ENCODE peak calls at places on chromosomes 7 and 10, in seven cellular contexts. W is heart left ventricle, I is MM.1S, C is IMR-90, V is neuronal stem cell, J is psoas muscle, E is transverse colon. H is an unnamed sample.

GRCh38 chr10:34933676-34934075 is 118.6 kb upstream of the PARD3 start:
- DNase-seq in W (peak; percentile 75), I (no peak), C (no peak), V (no peak), J (peak; percentile 78), E (no peak), H (no peak)

GRCh38 chr7:25196132-25196896 is 32.0 kb downstream of the NPVF start:
- DNase-seq in W (no peak), I (no peak), C (no peak), V (no peak), J (no peak), E (peak; percentile 38), H (no peak)

GRCh38 chr7:17239683-17240521 is 58.5 kb upstream of the AHR start:
- DNase-seq in W (no peak), I (no peak), C (peak; percentile 75), V (no peak), J (no peak), E (no peak), H (no peak)

GRCh38 chr10:110739811-110740271 is 95.7 kb downstream of the RBM20 start:
- DNase-seq in W (no peak), I (no peak), C (no peak), V (no peak), J (no peak), E (no peak), H (no peak)

GRCh38 chr10:24813866-24814265 is 90.2 kb upstream of the ARHGAP21 start:
- DNase-seq in W (no peak), I (no peak), C (no peak), V (no peak), J (no peak), E (no peak), H (no peak)

GRCh38 chr10:3622845-3623621 is 162.0 kb downstream of the KLF6 start:
- DNase-seq in W (no peak), I (peak; percentile 23), C (peak; percentile 55), V (no peak), J (no peak), E (no peak), H (no peak)

GRCh38 chr7:90173127-90173844 is 19.0 kb downstream of the STEAP1 start:
- DNase-seq in W (no peak), I (peak; percentile 67), C (peak; percentile 50), V (no peak), J (no peak), E (no peak), H (no peak)

GRCh38 chr10:101767600-101767945 is 8.3 kb downstream of the FGF8 start:
- DNase-seq in W (no peak), I (no peak), C (no peak), V (no peak), J (no peak), E (no peak), H (no peak)

GRCh38 chr10:97332586-97333350 is 1.8 kb downstream of the FRAT2 start:
- DNase-seq in W (peak; percentile 39), I (no peak), C (peak; percentile 87), V (peak; percentile 33), J (peak; percentile 60), E (peak; percentile 59), H (no peak)

GRCh38 chr7:111865430-111865829 is 303.1 kb upstream of the IMMP2L start:
- DNase-seq in W (no peak), I (no peak), C (no peak), V (no peak), J (no peak), E (no peak), H (no peak)

GRCh38 chr7:18762189-18762588 is 266.6 kb downstream of the HDAC9 start:
- DNase-seq in W (no peak), I (no peak), C (peak; percentile 66), V (no peak), J (no peak), E (no peak), H (no peak)

GRCh38 chr7:120867932-120868331 is 10.0 kb upstream of the TSPAN12 start:
- DNase-seq in W (no peak), I (no peak), C (no peak), V (no peak), J (no peak), E (peak; percentile 22), H (no peak)

GRCh38 chr10:119281581-119282071 is 74.3 kb downstream of the GRK5 start:
- DNase-seq in W (peak; percentile 92), I (no peak), C (no peak), V (no peak), J (peak; percentile 91), E (peak; percentile 50), H (peak; percentile 87)

GRCh38 chr10:104315486-104315921 is 22.8 kb downstream of the ITPRIP start:
- DNase-seq in W (no peak), I (no peak), C (no peak), V (no peak), J (peak; percentile 46), E (no peak), H (no peak)

GRCh38 chr10:121459765-121460453 is 138.3 kb downstream of the FGFR2 start:
- DNase-seq in W (no peak), I (no peak), C (no peak), V (no peak), J (no peak), E (no peak), H (no peak)

GRCh38 chr10:71893920-71894319 is 42.9 kb upstream of the PSAP start:
- DNase-seq in W (no peak), I (no peak), C (no peak), V (no peak), J (no peak), E (no peak), H (no peak)

GRCh38 chr10:985361-985760 is 2.9 kb upstream of the GTPBP4 start:
- DNase-seq in W (no peak), I (no peak), C (no peak), V (no peak), J (no peak), E (no peak), H (no peak)

GRCh38 chr7:147088916-147089315 is 972.3 kb downstream of the CNTNAP2 start:
- DNase-seq in W (no peak), I (no peak), C (no peak), V (peak; percentile 3), J (no peak), E (no peak), H (no peak)

GRCh38 chr7:23295401-23295697 is 3.8 kb upstream of the MALSU1 start:
- DNase-seq in W (no peak), I (no peak), C (no peak), V (no peak), J (no peak), E (no peak), H (no peak)

GRCh38 chr7:12360948-12361347 is 42.7 kb downstream of the VWDE start:
- DNase-seq in W (no peak), I (no peak), C (no peak), V (no peak), J (no peak), E (no peak), H (no peak)

GRCh38 chr7:140230517-140230861 is 53.7 kb upstream of the KDM7A start:
- DNase-seq in W (peak; percentile 67), I (peak; percentile 63), C (no peak), V (peak; percentile 4), J (peak; percentile 67), E (peak; percentile 75), H (no peak)

GRCh38 chr10:30510184-30510931 is 76.4 kb downstream of the MAP3K8 start:
- DNase-seq in W (no peak), I (peak; percentile 44), C (peak; percentile 74), V (no peak), J (peak; percentile 78), E (peak; percentile 22), H (no peak)

GRCh38 chr10:24446739-24447138 is 237.8 kb downstream of the KIAA1217 start:
- DNase-seq in W (no peak), I (no peak), C (peak; percentile 98), V (no peak), J (no peak), E (no peak), H (no peak)

GRCh38 chr10:100485841-100486495 is 23.2 kb downstream of the WNT8B start:
- DNase-seq in W (no peak), I (no peak), C (no peak), V (peak; percentile 93), J (no peak), E (no peak), H (no peak)
- H3K27me3 ChIP-seq in W (peaks cover under 1% of the 10 kb centered on the region), I (peaks cover 1% of the 10 kb centered on the region), C (peaks cover 19% of the 10 kb centered on the region), V (peaks cover 6% of the 10 kb centered on the region), J (no peaks in the 10 kb centered on the region), E (peaks cover 19% of the 10 kb centered on the region), H (peaks cover 25% of the 10 kb centered on the region)

DNA sequence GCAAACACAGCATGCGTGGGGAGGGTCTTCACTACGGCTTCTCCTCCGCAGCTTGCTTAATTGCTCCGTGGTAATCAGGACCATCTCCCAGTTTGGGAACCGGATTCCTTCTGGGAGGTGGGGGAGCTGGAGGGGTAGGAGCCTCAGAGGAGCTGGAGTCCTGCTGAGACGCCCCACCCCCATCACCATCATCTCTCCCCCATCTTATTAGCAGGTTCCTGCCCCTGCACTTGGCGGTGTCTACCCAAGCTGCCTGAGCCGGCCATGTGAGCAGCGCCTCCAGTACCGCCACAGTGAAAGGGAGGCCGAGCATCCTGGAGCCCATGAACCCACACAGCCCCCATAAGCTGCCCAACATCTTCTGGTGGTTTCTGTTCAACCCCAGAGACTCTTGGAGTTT is 87.8 kb upstream of the INSIG1 start:
- DNase-seq in W (no peak), I (no peak), C (no peak), V (no peak), J (no peak), E (no peak), H (no peak)
- H3K27me3 ChIP-seq in W (no peaks in the 10 kb centered on the region), I (peaks cover 2% of the 10 kb centered on the region), C (no peaks in the 10 kb centered on the region), V (peaks cover 10% of the 10 kb centered on the region), J (peaks cover 5% of the 10 kb centered on the region), E (peaks cover 15% of the 10 kb centered on the region), H (no peaks in the 10 kb centered on the region)

DNA sequence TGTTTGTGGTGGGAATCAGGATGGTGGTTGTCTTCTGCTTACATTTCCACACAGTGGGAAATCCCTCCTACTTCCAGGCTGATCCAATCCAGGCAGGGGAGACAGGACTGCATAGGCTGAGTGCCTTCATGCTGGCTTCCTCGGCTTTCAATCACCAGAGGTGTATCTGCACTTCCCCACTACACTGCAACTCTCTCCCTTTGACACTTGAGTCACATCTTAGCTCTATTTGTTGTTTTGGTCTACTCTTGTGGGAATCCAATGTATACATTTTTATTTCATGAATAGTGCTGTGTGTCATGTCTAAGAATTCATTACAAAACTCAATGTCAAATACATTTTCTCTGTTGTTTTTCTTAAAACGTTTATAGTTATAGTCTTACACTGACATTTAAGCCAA is 735.6 kb downstream of the XPNPEP1 start:
- DNase-seq in W (no peak), I (no peak), C (peak; percentile 96), V (no peak), J (no peak), E (no peak), H (no peak)
- H3K27me3 ChIP-seq in W (no peaks in the 10 kb centered on the region), I (no peaks in the 10 kb centered on the region), C (no peaks in the 10 kb centered on the region), V (no peaks in the 10 kb centered on the region), J (no peaks in the 10 kb centered on the region), E (no peaks in the 10 kb centered on the region), H (no peaks in the 10 kb centered on the region)

DNA sequence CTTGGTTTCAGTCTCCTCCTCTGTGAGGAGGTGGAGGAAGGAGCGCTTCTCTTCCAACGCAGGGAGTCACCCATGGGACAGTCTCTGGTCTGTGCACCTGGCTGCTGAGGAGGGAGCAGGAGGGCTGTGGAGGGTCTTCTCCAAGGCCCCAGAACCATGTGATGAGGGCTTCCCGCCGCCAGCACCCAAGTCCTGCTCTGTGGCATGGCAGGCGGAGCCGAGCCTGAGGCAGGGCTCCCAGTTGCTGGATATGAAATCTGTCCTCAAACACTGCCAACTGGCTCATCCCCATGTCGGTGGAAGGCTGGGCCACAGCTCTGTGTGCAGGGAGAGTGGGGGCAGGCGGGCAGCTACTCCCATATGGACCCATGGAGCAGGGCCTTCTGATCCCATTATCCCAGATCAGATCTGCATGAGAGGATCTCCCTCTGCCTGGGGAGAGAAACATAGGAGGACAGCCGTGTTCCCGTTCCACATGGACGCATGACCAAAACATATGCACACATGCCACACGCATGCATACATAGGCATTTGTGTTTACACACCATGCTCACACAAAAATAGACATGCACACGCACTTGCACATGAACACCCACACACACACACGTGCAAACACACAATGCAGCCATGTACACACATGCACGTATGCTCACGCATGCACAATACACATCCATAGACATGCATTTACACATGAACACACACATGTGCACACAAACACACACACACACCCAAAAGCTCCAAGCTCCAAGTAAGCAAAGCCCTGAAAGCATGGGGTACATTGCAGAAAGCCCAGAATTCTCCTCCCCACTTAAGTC is 38.8 kb upstream of the EN2 start:
- DNase-seq in W (no peak), I (no peak), C (no peak), V (no peak), J (no peak), E (no peak), H (peak; percentile 91)
- H3K27me3 ChIP-seq in W (peaks cover 10% of the 10 kb centered on the region), I (peaks cover 75% of the 10 kb centered on the region), C (no peaks in the 10 kb centered on the region), V (peaks cover 61% of the 10 kb centered on the region), J (peaks cover 13% of the 10 kb centered on the region), E (peaks cover 35% of the 10 kb centered on the region), H (no peaks in the 10 kb centered on the region)

H was measured in WERI-Rb-1.